ENCODE peak calls at places on chromosome 1, in ten cellular contexts. One of them, this sample, is unnamed.

GRCh38 chr1:229370601-229371021 is 27.8 kb upstream of the CCSAP start:
- DNase-seq in HT1080: no peak
- DNase-seq in Caki2: no peak
- DNase-seq in fibroblast of the conjunctiva: no peak
- DNase-seq in tibial nerve: no peak
- DNase-seq in T-helper 17 cell: no peak
- DNase-seq in EH: peak
- DNase-seq in anterior cingulate cortex: no peak
- DNase-seq in COR-L47: peak
- DNase-seq in EL: no peak
- DNase-seq in this sample: no peak

GRCh38 chr1:116909511-116910378 is at the start of gene PTGFRN:
- DNase-seq in HT1080: peak
- DNase-seq in Caki2: peak
- DNase-seq in fibroblast of the conjunctiva: peak
- DNase-seq in tibial nerve: peak
- DNase-seq in T-helper 17 cell: peak
- DNase-seq in EH: peak
- DNase-seq in anterior cingulate cortex: peak
- DNase-seq in COR-L47: peak
- DNase-seq in EL: peak
- DNase-seq in this sample: peak

GRCh38 chr1:118290571-118290970 is 105.5 kb upstream of the SPAG17 start:
- DNase-seq in HT1080: no peak
- DNase-seq in Caki2: no peak
- DNase-seq in fibroblast of the conjunctiva: no peak
- DNase-seq in tibial nerve: no peak
- DNase-seq in T-helper 17 cell: no peak
- DNase-seq in EH: peak
- DNase-seq in anterior cingulate cortex: no peak
- DNase-seq in COR-L47: no peak
- DNase-seq in EL: no peak
- DNase-seq in this sample: no peak

GRCh38 chr1:203776636-203777035 is 11.7 kb downstream of the LAX1 start:
- DNase-seq in HT1080: no peak
- DNase-seq in Caki2: no peak
- DNase-seq in fibroblast of the conjunctiva: no peak
- DNase-seq in tibial nerve: no peak
- DNase-seq in T-helper 17 cell: no peak
- DNase-seq in EH: peak
- DNase-seq in anterior cingulate cortex: no peak
- DNase-seq in COR-L47: no peak
- DNase-seq in EL: no peak
- DNase-seq in this sample: no peak

GRCh38 chr1:21567241-21568005 is 58.2 kb downstream of the ALPL start:
- DNase-seq in HT1080: no peak
- DNase-seq in Caki2: no peak
- DNase-seq in fibroblast of the conjunctiva: no peak
- DNase-seq in tibial nerve: no peak
- DNase-seq in T-helper 17 cell: no peak
- DNase-seq in EH: peak
- DNase-seq in anterior cingulate cortex: no peak
- DNase-seq in COR-L47: no peak
- DNase-seq in EL: peak
- DNase-seq in this sample: no peak

GRCh38 chr1:94247146-94248094 is 10.0 kb upstream of the ARHGAP29 start:
- DNase-seq in HT1080: peak
- DNase-seq in Caki2: peak
- DNase-seq in fibroblast of the conjunctiva: no peak
- DNase-seq in tibial nerve: peak
- DNase-seq in T-helper 17 cell: no peak
- DNase-seq in EH: peak
- DNase-seq in anterior cingulate cortex: no peak
- DNase-seq in COR-L47: peak
- DNase-seq in EL: peak
- DNase-seq in this sample: peak

GRCh38 chr1:62962794-62963776 is 179.2 kb downstream of the ATG4C start:
- DNase-seq in HT1080: peak
- DNase-seq in Caki2: peak
- DNase-seq in fibroblast of the conjunctiva: peak
- DNase-seq in tibial nerve: peak
- DNase-seq in T-helper 17 cell: no peak
- DNase-seq in EH: peak
- DNase-seq in anterior cingulate cortex: no peak
- DNase-seq in COR-L47: peak
- DNase-seq in EL: peak
- DNase-seq in this sample: peak

GRCh38 chr1:178536329-178536728 is 23.4 kb downstream of the TEX35 start:
- DNase-seq in HT1080: no peak
- DNase-seq in Caki2: no peak
- DNase-seq in fibroblast of the conjunctiva: no peak
- DNase-seq in tibial nerve: no peak
- DNase-seq in T-helper 17 cell: no peak
- DNase-seq in EH: no peak
- DNase-seq in anterior cingulate cortex: no peak
- DNase-seq in COR-L47: no peak
- DNase-seq in EL: no peak
- DNase-seq in this sample: no peak

GRCh38 chr1:169941982-169942830 is 48.5 kb upstream of the SCYL3 start:
- DNase-seq in HT1080: no peak
- DNase-seq in Caki2: peak
- DNase-seq in fibroblast of the conjunctiva: no peak
- DNase-seq in tibial nerve: no peak
- DNase-seq in T-helper 17 cell: no peak
- DNase-seq in EH: peak
- DNase-seq in anterior cingulate cortex: no peak
- DNase-seq in COR-L47: no peak
- DNase-seq in EL: peak
- DNase-seq in this sample: no peak

GRCh38 chr1:240256836-240257503 is 165.3 kb downstream of the FMN2 start:
- DNase-seq in HT1080: no peak
- DNase-seq in Caki2: no peak
- DNase-seq in fibroblast of the conjunctiva: no peak
- DNase-seq in tibial nerve: no peak
- DNase-seq in T-helper 17 cell: no peak
- DNase-seq in EH: no peak
- DNase-seq in anterior cingulate cortex: no peak
- DNase-seq in COR-L47: no peak
- DNase-seq in EL: no peak
- DNase-seq in this sample: no peak

GRCh38 chr1:17113973-17114372 is 5.3 kb downstream of the PADI2 start:
- DNase-seq in HT1080: no peak
- DNase-seq in Caki2: no peak
- DNase-seq in fibroblast of the conjunctiva: no peak
- DNase-seq in tibial nerve: no peak
- DNase-seq in T-helper 17 cell: no peak
- DNase-seq in EH: no peak
- DNase-seq in anterior cingulate cortex: peak
- DNase-seq in COR-L47: no peak
- DNase-seq in EL: no peak
- DNase-seq in this sample: no peak